ENCODE peak calls at places on chromosome 13, in five cellular contexts. One of them, this sample, is unnamed.
A peak's percentile ranks its signal among the peaks of the same experiment; 100 is the strongest.

GRCh38 chr13:92769064-92769463 is 457.5 kb upstream of the GPC6 start:
- DNase-seq in kidney tubule cell: no peak
- DNase-seq in T-helper 9 cell: no peak
- DNase-seq in Jurkat, Clone E6-1: no peak
- DNase-seq in anterior cingulate cortex: no peak
- DNase-seq in this sample: no peak

GRCh38 chr13:79593611-79594275 is 112.8 kb downstream of the NDFIP2 start:
- DNase-seq in kidney tubule cell: peak; percentile 51
- DNase-seq in T-helper 9 cell: no peak
- DNase-seq in Jurkat, Clone E6-1: no peak
- DNase-seq in anterior cingulate cortex: peak; percentile 1
- DNase-seq in this sample: no peak

GRCh38 chr13:67107973-67108372 is 122.2 kb downstream of the PCDH9 start:
- DNase-seq in kidney tubule cell: peak; percentile 49
- DNase-seq in T-helper 9 cell: no peak
- DNase-seq in Jurkat, Clone E6-1: no peak
- DNase-seq in anterior cingulate cortex: no peak
- DNase-seq in this sample: no peak

GRCh38 chr13:39565036-39565949 is 37.7 kb downstream of the LHFPL6 start:
- DNase-seq in kidney tubule cell: peak; percentile 89
- DNase-seq in T-helper 9 cell: no peak
- DNase-seq in Jurkat, Clone E6-1: no peak
- DNase-seq in anterior cingulate cortex: no peak
- DNase-seq in this sample: no peak

GRCh38 chr13:107531180-107531579 is 684.2 kb downstream of the LIG4 start:
- DNase-seq in kidney tubule cell: no peak
- DNase-seq in T-helper 9 cell: no peak
- DNase-seq in Jurkat, Clone E6-1: no peak
- DNase-seq in anterior cingulate cortex: no peak
- DNase-seq in this sample: no peak

GRCh38 chr13:76043882-76044281 is 407.8 kb downstream of the LMO7 start:
- DNase-seq in kidney tubule cell: no peak
- DNase-seq in T-helper 9 cell: no peak
- DNase-seq in Jurkat, Clone E6-1: no peak
- DNase-seq in anterior cingulate cortex: no peak
- DNase-seq in this sample: no peak

GRCh38 chr13:76798037-76798436 is 88.2 kb downstream of the KCTD12 start:
- DNase-seq in kidney tubule cell: peak; percentile 22
- DNase-seq in T-helper 9 cell: no peak
- DNase-seq in Jurkat, Clone E6-1: no peak
- DNase-seq in anterior cingulate cortex: no peak
- DNase-seq in this sample: no peak

GRCh38 chr13:32036762-32037161 is 5.2 kb downstream of the FRY start:
- DNase-seq in kidney tubule cell: no peak
- DNase-seq in T-helper 9 cell: no peak
- DNase-seq in Jurkat, Clone E6-1: no peak
- DNase-seq in anterior cingulate cortex: no peak
- DNase-seq in this sample: no peak

GRCh38 chr13:108915095-108915633 is 285.8 kb downstream of the MYO16 start:
- DNase-seq in kidney tubule cell: peak; percentile 42
- DNase-seq in T-helper 9 cell: no peak
- DNase-seq in Jurkat, Clone E6-1: no peak
- DNase-seq in anterior cingulate cortex: no peak
- DNase-seq in this sample: no peak

GRCh38 chr13:40317980-40318327 is 348.5 kb downstream of the FOXO1 start:
- DNase-seq in kidney tubule cell: no peak
- DNase-seq in T-helper 9 cell: no peak
- DNase-seq in Jurkat, Clone E6-1: peak; percentile 14
- DNase-seq in anterior cingulate cortex: no peak
- DNase-seq in this sample: no peak

GRCh38 chr13:34161829-34162544 is 344.0 kb downstream of the RFC3 start:
- DNase-seq in kidney tubule cell: peak; percentile 51
- DNase-seq in T-helper 9 cell: no peak
- DNase-seq in Jurkat, Clone E6-1: no peak
- DNase-seq in anterior cingulate cortex: no peak
- DNase-seq in this sample: no peak

GRCh38 chr13:97298816-97299215 is 76.7 kb downstream of the MBNL2 start:
- DNase-seq in kidney tubule cell: peak; percentile 26
- DNase-seq in T-helper 9 cell: no peak
- DNase-seq in Jurkat, Clone E6-1: no peak
- DNase-seq in anterior cingulate cortex: no peak
- DNase-seq in this sample: no peak

GRCh38 chr13:45367358-45367757 is 26.4 kb upstream of the TPT1 start:
- DNase-seq in kidney tubule cell: peak; percentile 99
- DNase-seq in T-helper 9 cell: peak; percentile 78
- DNase-seq in Jurkat, Clone E6-1: peak; percentile 67
- DNase-seq in anterior cingulate cortex: no peak
- DNase-seq in this sample: peak; percentile 79

GRCh38 chr13:107365466-107366215 is 797.7 kb upstream of the ARGLU1 start:
- DNase-seq in kidney tubule cell: peak; percentile 42
- DNase-seq in T-helper 9 cell: no peak
- DNase-seq in Jurkat, Clone E6-1: no peak
- DNase-seq in anterior cingulate cortex: no peak
- DNase-seq in this sample: no peak

GRCh38 chr13:27583645-27584044 is 36.7 kb downstream of the LNX2 start:
- DNase-seq in kidney tubule cell: peak; percentile 8
- DNase-seq in T-helper 9 cell: no peak
- DNase-seq in Jurkat, Clone E6-1: peak; percentile 60
- DNase-seq in anterior cingulate cortex: no peak
- DNase-seq in this sample: peak; percentile 21

GRCh38 chr13:113002206-113002821 is 33.3 kb downstream of the MCF2L start:
- DNase-seq in kidney tubule cell: peak; percentile 22
- DNase-seq in T-helper 9 cell: no peak
- DNase-seq in Jurkat, Clone E6-1: no peak
- DNase-seq in anterior cingulate cortex: no peak
- DNase-seq in this sample: no peak

GRCh38 chr13:30808600-30808999 is 73.3 kb downstream of the ALOX5AP start:
- DNase-seq in kidney tubule cell: no peak
- DNase-seq in T-helper 9 cell: no peak
- DNase-seq in Jurkat, Clone E6-1: no peak
- DNase-seq in anterior cingulate cortex: no peak
- DNase-seq in this sample: no peak

GRCh38 chr13:103134271-103134670 is 68.1 kb upstream of the SLC10A2 start:
- DNase-seq in kidney tubule cell: no peak
- DNase-seq in T-helper 9 cell: no peak
- DNase-seq in Jurkat, Clone E6-1: no peak
- DNase-seq in anterior cingulate cortex: no peak
- DNase-seq in this sample: no peak

GRCh38 chr13:28864544-28864943 is 44.4 kb downstream of the MTUS2 start:
- DNase-seq in kidney tubule cell: no peak
- DNase-seq in T-helper 9 cell: no peak
- DNase-seq in Jurkat, Clone E6-1: no peak
- DNase-seq in anterior cingulate cortex: no peak
- DNase-seq in this sample: no peak

GRCh38 chr13:51858433-51859247 is 3.1 kb upstream of the CCDC70 start:
- DNase-seq in kidney tubule cell: no peak
- DNase-seq in T-helper 9 cell: no peak
- DNase-seq in Jurkat, Clone E6-1: no peak
- DNase-seq in anterior cingulate cortex: no peak
- DNase-seq in this sample: no peak